ENCODE peak calls at places on chromosome 13, in nine cellular contexts. P is AG10803, H is left lung, S is tibial nerve, M is breast epithelium, F is HFF-Myc, A is AG04450, N is Peyer's patch, D is heart right ventricle. E is an unnamed sample.

GRCh38 chr13:21445759-21446158 is 13.3 kb downstream of the ZDHHC20 start:
- DNase-seq in P (no peak), H (no peak), S (no peak), M (no peak), F (no peak), A (no peak), N (no peak), D (no peak), E (no peak)

GRCh38 chr13:95497307-95497943 is 55.1 kb upstream of the CLDN10 start:
- DNase-seq in P (no peak), H (no peak), S (no peak), M (peak), F (no peak), A (no peak), N (no peak), D (peak), E (no peak)

GRCh38 chr13:29952245-29952644 is 101.8 kb upstream of the UBL3 start:
- DNase-seq in P (no peak), H (no peak), S (no peak), M (no peak), F (no peak), A (no peak), N (no peak), D (no peak), E (no peak)

GRCh38 chr13:51223284-51224270 is 1.4 kb downstream of the FAM124A start:
- DNase-seq in P (no peak), H (no peak), S (no peak), M (no peak), F (no peak), A (no peak), N (no peak), D (peak), E (no peak)

GRCh38 chr13:39779337-39780270 is 124.1 kb downstream of the COG6 start:
- DNase-seq in P (peak), H (no peak), S (no peak), M (no peak), F (no peak), A (no peak), N (no peak), D (no peak), E (peak)

GRCh38 chr13:43057653-43058317 is 34.4 kb downstream of the DNAJC15 start:
- DNase-seq in P (no peak), H (no peak), S (no peak), M (no peak), F (peak), A (no peak), N (no peak), D (peak), E (peak)

GRCh38 chr13:28532226-28533048 is 37.5 kb upstream of the FLT1 start:
- DNase-seq in P (no peak), H (peak), S (no peak), M (no peak), F (no peak), A (no peak), N (peak), D (peak), E (no peak)

GRCh38 chr13:45936621-45937020 is 85.1 kb upstream of the SIAH3 start:
- DNase-seq in P (no peak), H (no peak), S (no peak), M (no peak), F (no peak), A (no peak), N (no peak), D (no peak), E (no peak)

GRCh38 chr13:25902946-25903345 is 148.9 kb downstream of the SHISA2 start:
- DNase-seq in P (no peak), H (no peak), S (no peak), M (no peak), F (no peak), A (no peak), N (no peak), D (no peak), E (peak)

GRCh38 chr13:76455960-76456359 is 430.2 kb downstream of the KCTD12 start:
- DNase-seq in P (peak), H (no peak), S (no peak), M (no peak), F (peak), A (peak), N (no peak), D (no peak), E (peak)

GRCh38 chr13:112970552-112971287 is 1.7 kb downstream of the MCF2L start:
- DNase-seq in P (peak), H (peak), S (no peak), M (no peak), F (no peak), A (no peak), N (peak), D (no peak), E (no peak)

GRCh38 chr13:112969692-112970338 is 801 bp downstream of the MCF2L start:
- DNase-seq in P (no peak), H (no peak), S (no peak), M (no peak), F (no peak), A (no peak), N (no peak), D (no peak), E (no peak)

GRCh38 chr13:112968380-112968909 is 569 bp upstream of the MCF2L start:
- DNase-seq in P (no peak), H (peak), S (no peak), M (peak), F (no peak), A (no peak), N (peak), D (no peak), E (no peak)

GRCh38 chr13:112967666-112968379 is 1.2 kb upstream of the MCF2L start:
- DNase-seq in P (peak), H (no peak), S (no peak), M (no peak), F (no peak), A (no peak), N (no peak), D (no peak), E (no peak)

GRCh38 chr13:112968910-112969691 is at the start of gene MCF2L:
- DNase-seq in P (peak), H (peak), S (no peak), M (no peak), F (peak), A (no peak), N (peak), D (peak), E (peak)
- H3K4me3 ChIP-seq in P (no peak), H (peak), S (peak), M (peak), F (no peak), A (peak), N (peak), D (peak), E (no peak)

GRCh38 chr13:94112731-94113130 is 366.8 kb downstream of the DCT start:
- DNase-seq in P (no peak), H (no peak), S (no peak), M (no peak), F (no peak), A (no peak), N (no peak), D (no peak), E (no peak)
- TF ChIP-seq CTCF in P (no peak), H (no peak), S (no peak), M (no peak), F (peak), A (peak), N (no peak), D (no peak), E (no peak)

GRCh38 chr13:91348906-91349435 is 1.5 kb downstream of the MIR17HG start:
- DNase-seq in P (peak), H (peak), S (peak), M (peak), F (peak), A (peak), N (peak), D (peak), E (peak)

GRCh38 chr13:91351980-91352379 is 4.5 kb downstream of the MIR17HG start:
- DNase-seq in P (no peak), H (no peak), S (no peak), M (no peak), F (no peak), A (no peak), N (no peak), D (no peak), E (no peak)

GRCh38 chr13:91349992-91350911 is 2.8 kb downstream of the MIR17HG start:
- DNase-seq in P (no peak), H (no peak), S (no peak), M (no peak), F (no peak), A (no peak), N (no peak), D (no peak), E (no peak)

GRCh38 chr13:91353494-91353893 is 6.0 kb downstream of the MIR17HG start:
- DNase-seq in P (no peak), H (no peak), S (no peak), M (no peak), F (no peak), A (no peak), N (no peak), D (no peak), E (no peak)

GRCh38 chr13:91351123-91351522 is 3.6 kb downstream of the MIR17HG start:
- DNase-seq in P (no peak), H (no peak), S (no peak), M (no peak), F (no peak), A (no peak), N (no peak), D (no peak), E (no peak)
- H3K4me3 ChIP-seq in P (no peak), H (no peak), S (no peak), M (no peak), F (peak), A (peak), N (no peak), D (no peak), E (peak)

GRCh38 chr13:80850771-80851170 is 509.8 kb upstream of the SPRY2 start:
- DNase-seq in P (no peak), H (no peak), S (no peak), M (no peak), F (no peak), A (no peak), N (no peak), D (no peak), E (no peak)
- TF ChIP-seq CTCF in P (no peak), H (no peak), S (no peak), M (no peak), F (no peak), A (no peak), N (no peak), D (no peak), E (no peak)

DNA sequence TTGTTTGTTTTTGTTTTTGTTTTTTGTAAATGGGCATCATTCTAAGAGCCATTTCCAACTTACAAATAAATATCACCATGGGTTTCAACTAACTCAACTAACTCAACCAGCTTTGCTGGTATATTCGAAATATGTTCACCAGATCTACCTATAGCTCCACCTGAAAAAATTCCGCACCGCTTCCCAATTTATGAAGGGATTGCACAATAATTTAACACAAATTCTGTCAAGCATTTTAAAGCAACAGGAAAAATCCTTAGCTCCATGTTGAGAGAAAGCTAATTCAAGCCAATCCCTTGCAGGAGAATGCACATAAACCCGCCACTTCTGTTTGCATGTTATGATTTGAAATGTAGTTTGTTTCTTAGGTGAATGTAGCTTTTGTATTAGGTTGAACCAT is 417.8 kb downstream of the EFNB2 start:
- DNase-seq in P (no peak), H (no peak), S (no peak), M (no peak), F (no peak), A (no peak), N (no peak), D (no peak), E (no peak)
- H3K4me3 ChIP-seq in P (no peak), H (no peak), S (no peak), M (no peak), F (no peak), A (no peak), N (no peak), D (no peak), E (no peak)

GRCh38 chr13:107977175-107977574 is 238.2 kb downstream of the LIG4 start:
- DNase-seq in P (no peak), H (no peak), S (no peak), M (no peak), F (no peak), A (no peak), N (no peak), D (no peak), E (no peak)
- TF ChIP-seq CTCF in P (no peak), H (no peak), S (no peak), M (no peak), F (no peak), A (no peak), N (no peak), D (no peak), E (no peak)

GRCh38 chr13:78660130-78660857 is 1.3 kb upstream of the OBI1 start:
- DNase-seq in P (peak), H (no peak), S (no peak), M (no peak), F (no peak), A (no peak), N (no peak), D (no peak), E (no peak)
- H3K4me3 ChIP-seq in P (peak), H (peak), S (peak), M (peak), F (peak), A (peak), N (peak), D (peak), E (peak)

DNA sequence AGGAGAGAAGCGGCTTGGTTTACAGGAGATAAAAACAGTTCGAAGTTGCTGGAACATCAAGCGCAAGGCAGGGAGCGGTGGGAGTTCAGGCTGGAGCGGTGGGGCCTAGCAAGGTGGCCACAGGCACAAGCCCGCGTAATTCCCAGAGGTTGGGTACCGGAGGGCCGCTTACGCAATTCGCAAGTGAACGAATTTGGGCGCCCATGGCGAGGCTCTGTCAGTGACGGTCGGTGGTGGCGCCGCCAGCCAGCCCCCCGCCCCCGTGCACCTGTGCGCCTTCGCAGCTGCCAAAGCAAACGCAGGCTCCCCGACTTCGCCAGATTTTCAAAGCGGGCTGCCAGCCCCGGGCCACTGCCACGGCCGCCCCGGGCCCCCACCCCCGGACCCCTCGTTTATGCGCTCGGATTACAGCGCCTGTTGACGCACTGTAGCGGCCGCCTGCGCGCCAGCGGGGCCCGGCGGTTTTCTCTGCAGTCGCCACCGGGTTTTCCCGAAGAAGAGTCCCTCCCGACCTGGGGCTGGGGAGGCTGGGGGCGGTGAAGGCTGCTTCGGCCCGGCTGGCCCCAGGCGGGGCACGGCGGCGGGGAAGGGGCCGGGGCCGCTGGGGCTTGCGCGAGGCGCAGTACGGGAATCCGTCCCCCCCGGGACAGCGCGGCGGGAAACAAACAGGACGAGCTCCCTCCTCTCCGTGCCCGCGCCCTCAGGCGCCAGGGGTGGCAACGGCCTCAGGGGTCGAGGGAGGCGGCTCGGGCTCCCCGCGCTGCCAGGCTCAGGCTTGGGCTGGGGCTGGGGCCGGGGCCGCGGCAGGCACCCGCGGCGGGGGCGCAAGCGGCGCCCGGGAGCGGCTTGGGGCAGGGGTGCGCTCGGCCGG is 714 bp downstream of the N4BP2L1 start:
- DNase-seq in P (peak), H (peak), S (peak), M (peak), F (no peak), A (no peak), N (peak), D (peak), E (peak)
- TF ChIP-seq CTCF in P (no peak), H (no peak), S (no peak), M (no peak), F (no peak), A (no peak), N (no peak), D (no peak), E (no peak)

GRCh38 chr13:107170270-107170931 is 602.5 kb upstream of the ARGLU1 start:
- DNase-seq in P (no peak), H (no peak), S (no peak), M (no peak), F (no peak), A (no peak), N (no peak), D (no peak), E (no peak)
- H3K4me3 ChIP-seq in P (no peak), H (no peak), S (no peak), M (no peak), F (no peak), A (no peak), N (no peak), D (no peak), E (no peak)

DNA sequence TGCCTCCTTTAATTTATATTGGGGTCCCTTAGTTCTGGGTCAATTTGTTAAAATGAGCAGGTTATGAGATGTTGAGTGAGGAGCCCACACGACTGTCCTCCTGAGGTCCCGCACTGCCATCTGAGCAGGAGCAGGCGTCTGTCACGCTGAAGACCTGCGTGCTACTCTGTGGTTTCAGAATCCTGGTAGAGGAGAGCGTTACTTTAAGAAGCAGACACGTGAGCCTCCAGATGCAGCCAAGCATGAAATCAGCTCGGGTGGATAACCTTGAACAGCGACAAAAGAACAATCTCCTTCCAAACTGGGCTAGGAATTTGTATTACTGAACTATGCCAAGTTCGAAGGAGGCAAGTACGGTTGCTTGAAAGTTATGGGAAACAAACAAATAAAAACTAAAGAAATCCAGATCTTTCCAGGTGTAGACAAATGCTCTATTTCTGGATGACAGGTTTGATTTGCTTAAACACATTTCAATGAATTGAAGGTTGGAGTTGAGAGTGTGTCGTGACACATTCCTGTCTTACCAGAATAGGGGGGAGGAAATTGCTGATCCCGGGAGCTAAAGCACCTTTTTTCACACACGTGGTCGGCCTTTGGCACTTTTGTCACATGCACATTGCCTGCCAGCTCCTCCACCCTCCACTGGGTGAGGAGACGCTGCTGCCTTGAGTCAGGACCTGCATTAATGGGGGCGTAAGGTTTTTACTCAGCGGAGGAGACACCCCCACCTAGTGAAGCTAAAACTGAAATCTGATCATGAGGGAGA is 945.5 kb upstream of the SLC10A2 start:
- DNase-seq in P (no peak), H (no peak), S (no peak), M (no peak), F (no peak), A (no peak), N (no peak), D (no peak), E (no peak)
- TF ChIP-seq CTCF in P (no peak), H (no peak), S (no peak), M (no peak), F (no peak), A (no peak), N (no peak), D (no peak), E (no peak)

E was measured in epithelial cell of esophagus.